ENCODE peak calls at places on chromosome 3, in nine cellular contexts. A is foreskin keratinocyte, O is pancreas, S is heart left ventricle, P is uterus, I is endothelial cell of umbilical vein, M is HepG2, B is thoracic aorta, N is tibial nerve. D is an unnamed sample.

GRCh38 chr3:84184937-84185336 is 773.9 kb upstream of the CADM2 start:
- DNase-seq in A (no peak), B (no peak), P (no peak), S (no peak), N (no peak), O (no peak), M (no peak), I (no peak), D (no peak)

GRCh38 chr3:66483006-66483928 is 17.6 kb downstream of the LRIG1 start:
- DNase-seq in A (no peak), I (peak; percentile 81), P (peak; percentile 89), M (no peak), N (peak; percentile 65), O (peak; percentile 79), S (peak; percentile 82), B (peak; percentile 59), D (no peak)

GRCh38 chr3:32850226-32850625 is 32.4 kb downstream of the TRIM71 start:
- DNase-seq in M (peak; percentile 66), N (no peak), P (no peak), I (no peak), B (no peak), A (no peak), O (no peak), S (no peak), D (no peak)

GRCh38 chr3:39329493-39329892 is at the start of gene CCR8:
- DNase-seq in B (no peak), O (no peak), P (no peak), S (no peak), N (no peak), I (no peak), M (no peak), A (no peak), D (no peak)

GRCh38 chr3:192481638-192482037 is 245.7 kb downstream of the FGF12 start:
- DNase-seq in O (no peak), S (no peak), B (no peak), N (no peak), M (no peak), I (peak; percentile 47), P (no peak), A (peak; percentile 35), D (no peak)

GRCh38 chr3:60917136-60917535 is 334.1 kb downstream of the FHIT start:
- DNase-seq in I (no peak), P (no peak), N (peak; percentile 23), B (no peak), O (peak; percentile 59), S (peak; percentile 14), A (no peak), M (no peak), D (no peak)

GRCh38 chr3:169288548-169288947 is 375.0 kb downstream of the MECOM start:
- DNase-seq in B (no peak), N (no peak), O (no peak), S (no peak), I (no peak), A (no peak), P (no peak), M (no peak), D (no peak)

GRCh38 chr3:154971771-154972326 is 108.3 kb upstream of the MME start:
- DNase-seq in P (no peak), A (peak; percentile 88), B (no peak), M (no peak), I (peak; percentile 59), N (no peak), O (no peak), S (no peak), D (no peak)

GRCh38 chr3:191637611-191638010 is 176.6 kb downstream of the PYDC2 start:
- DNase-seq in A (no peak), O (no peak), I (no peak), M (no peak), S (no peak), B (no peak), P (no peak), N (no peak), D (no peak)

GRCh38 chr3:192801985-192802384 is 74.6 kb upstream of the FGF12 start:
- DNase-seq in A (no peak), P (no peak), B (no peak), S (no peak), O (no peak), I (no peak), M (no peak), N (no peak), D (no peak)

GRCh38 chr3:177982034-177982433 is 554.2 kb upstream of the KCNMB2 start:
- DNase-seq in I (peak; percentile 7), M (no peak), O (no peak), A (peak; percentile 23), B (no peak), N (no peak), S (no peak), P (no peak), D (no peak)

DNA sequence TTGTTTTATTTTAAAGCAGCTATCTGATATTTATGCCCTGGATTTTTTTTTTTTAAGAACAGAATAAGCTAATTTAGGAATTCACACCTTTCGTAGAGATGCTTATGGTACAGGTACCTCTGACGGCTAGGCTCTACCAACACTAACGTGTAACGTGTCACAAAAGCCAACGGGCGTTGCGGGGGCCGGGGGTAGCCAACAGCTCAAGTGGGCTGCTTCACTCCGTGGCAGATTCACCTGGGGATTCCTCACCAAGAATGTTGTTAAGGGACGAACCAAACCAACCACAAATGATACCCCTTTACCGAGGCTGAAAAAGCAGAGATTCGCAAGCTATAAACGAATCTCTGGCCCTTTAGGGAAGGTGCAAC is 1.0 kb downstream of the TMCC1 start:
- DNase-seq in A (no peak), I (no peak), M (no peak), S (no peak), N (no peak), B (no peak), P (no peak), O (no peak), D (peak; percentile 16)
- H3K4me1 ChIP-seq in A (peaks cover 14% of the 10 kb centered on the region), I (peaks cover 52% of the 10 kb centered on the region), M (peaks cover 50% of the 10 kb centered on the region), S (peaks cover 22% of the 10 kb centered on the region), N (peaks cover 14% of the 10 kb centered on the region), B (peaks cover 45% of the 10 kb centered on the region), P (peaks cover 4% of the 10 kb centered on the region), O (peaks cover 38% of the 10 kb centered on the region), D (peaks cover 39% of the 10 kb centered on the region)

GRCh38 chr3:180923561-180923960 is 11.1 kb downstream of the FXR1 start:
- DNase-seq in A (no peak), P (no peak), O (no peak), I (no peak), S (no peak), B (no peak), N (no peak), M (no peak), D (no peak)

GRCh38 chr3:180926526-180926925 is 14.1 kb downstream of the FXR1 start:
- DNase-seq in N (no peak), M (no peak), S (no peak), A (no peak), B (no peak), O (no peak), I (no peak), P (no peak), D (no peak)

GRCh38 chr3:180918542-180918941 is 6.1 kb downstream of the FXR1 start:
- DNase-seq in S (no peak), P (no peak), A (no peak), O (no peak), M (no peak), N (no peak), I (no peak), B (no peak), D (no peak)

DNA sequence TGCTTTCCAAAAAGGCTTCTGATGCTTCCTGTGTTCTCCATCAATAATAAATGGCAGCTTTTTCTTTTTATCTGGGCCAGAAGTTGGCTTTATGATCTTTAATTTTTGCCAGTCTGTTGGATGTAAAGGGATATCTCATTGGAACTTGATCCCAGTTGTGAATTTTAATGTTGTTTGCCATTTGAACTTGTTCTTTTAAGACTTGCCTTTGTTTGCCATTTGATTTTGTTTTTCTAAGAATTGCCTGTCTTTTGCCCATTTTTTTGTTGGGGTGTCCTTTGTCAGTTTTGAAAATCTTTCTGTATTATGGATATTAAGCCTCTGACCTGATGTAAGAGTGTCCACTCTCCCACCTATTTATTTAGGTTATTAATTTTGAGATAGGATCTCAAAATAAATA is 9.8 kb downstream of the FXR1 start:
- DNase-seq in O (no peak), N (no peak), I (no peak), A (no peak), P (no peak), B (no peak), S (no peak), M (no peak), D (no peak)
- H3K4me1 ChIP-seq in O (peaks cover 7% of the 10 kb centered on the region), N (peaks cover 24% of the 10 kb centered on the region), I (no peaks in the 10 kb centered on the region), A (no peaks in the 10 kb centered on the region), P (no peaks in the 10 kb centered on the region), B (peaks cover 37% of the 10 kb centered on the region), S (peaks cover 11% of the 10 kb centered on the region), M (peaks cover 57% of the 10 kb centered on the region), D (peaks cover 35% of the 10 kb centered on the region)

GRCh38 chr3:134374791-134375541 is 719 bp upstream of the AMOTL2 start:
- DNase-seq in N (no peak), S (peak; percentile 61), A (peak; percentile 69), I (peak; percentile 62), B (no peak), M (peak; percentile 29), P (peak; percentile 76), O (peak; percentile 79), D (no peak)

GRCh38 chr3:134371542-134372324 is 2.5 kb downstream of the AMOTL2 start:
- DNase-seq in M (no peak), O (peak; percentile 53), I (peak; percentile 34), N (no peak), S (no peak), A (peak; percentile 48), P (no peak), B (no peak), D (no peak)

GRCh38 chr3:134373942-134374790 is at the start of gene AMOTL2:
- DNase-seq in I (peak; percentile 93), A (peak; percentile 94), P (peak; percentile 91), N (peak; percentile 76), M (peak; percentile 89), B (no peak), O (peak; percentile 88), S (peak; percentile 92), D (no peak)

GRCh38 chr3:134372405-134373277 is 1.6 kb downstream of the AMOTL2 start:
- DNase-seq in I (no peak), S (no peak), N (no peak), M (no peak), B (no peak), P (no peak), A (no peak), O (peak; percentile 50), D (no peak)

DNA sequence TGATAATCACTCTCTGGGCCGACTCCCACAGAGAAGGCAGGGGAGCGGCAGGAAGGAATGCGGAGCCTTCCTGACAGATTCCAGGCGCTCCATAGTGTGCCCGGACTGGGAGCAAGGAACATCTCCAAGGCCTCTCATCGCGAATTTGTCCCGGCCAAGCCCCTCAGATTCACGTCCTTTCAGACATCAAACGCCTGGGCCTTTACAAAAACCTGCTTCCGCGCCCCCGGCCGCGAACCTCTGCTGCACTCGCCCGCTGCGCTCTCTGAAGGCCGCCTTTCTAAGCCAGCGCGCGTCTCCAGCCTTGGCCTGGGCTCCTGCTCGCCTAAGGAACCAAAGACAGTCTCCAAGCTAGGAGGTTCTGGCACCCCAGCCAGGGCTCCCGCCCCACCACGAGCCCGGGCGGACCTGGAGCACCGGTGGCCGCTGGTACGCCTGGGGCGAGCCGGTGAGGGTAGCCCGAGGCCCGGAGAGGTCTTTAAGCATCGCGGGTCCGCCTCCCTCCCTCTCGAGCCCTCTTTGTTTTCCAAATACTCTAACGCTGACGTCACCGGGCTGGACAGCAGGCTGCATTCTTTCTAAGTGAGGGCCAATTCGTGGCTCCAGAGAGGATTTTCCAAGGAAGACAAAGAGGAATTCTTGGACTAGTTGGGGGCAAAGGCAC is 837 bp downstream of the AMOTL2 start:
- DNase-seq in I (peak; percentile 85), O (peak; percentile 86), M (peak; percentile 86), S (peak; percentile 92), N (peak; percentile 91), A (peak; percentile 84), B (peak; percentile 79), P (peak; percentile 95), D (no peak)
- H3K4me1 ChIP-seq in I (peaks cover 54% of the 10 kb centered on the region), O (peaks cover 4% of the 10 kb centered on the region), M (peaks cover 82% of the 10 kb centered on the region), S (peaks cover 54% of the 10 kb centered on the region), N (peaks cover 48% of the 10 kb centered on the region), A (peaks cover 35% of the 10 kb centered on the region), B (peaks cover 54% of the 10 kb centered on the region), P (peaks cover 37% of the 10 kb centered on the region), D (peaks cover 6% of the 10 kb centered on the region)

GRCh38 chr3:11603628-11604027 is 40.1 kb downstream of the VGLL4 start:
- DNase-seq in I (peak; percentile 53), B (no peak), P (peak; percentile 70), S (peak; percentile 42), A (no peak), N (peak; percentile 73), M (no peak), O (no peak), D (no peak)
- H3K4me1 ChIP-seq in I (peaks cover 23% of the 10 kb centered on the region), B (peaks cover 86% of the 10 kb centered on the region), P (peaks cover 26% of the 10 kb centered on the region), S (peaks cover 52% of the 10 kb centered on the region), A (peaks cover 36% of the 10 kb centered on the region), N (peaks cover 33% of the 10 kb centered on the region), M (peaks cover 29% of the 10 kb centered on the region), O (peaks cover 30% of the 10 kb centered on the region), D (peaks cover 7% of the 10 kb centered on the region)